ENCODE peak calls at places on chromosome 14, in eight cellular contexts. One of them, this sample, is unnamed.

GRCh38 chr14:25111061-25111601 is 61.2 kb upstream of the STXBP6 start:
- DNase-seq in endothelial cell of umbilical vein: no peak
- DNase-seq in lower leg skin: no peak
- DNase-seq in MM.1S: no peak
- DNase-seq in psoas muscle: no peak
- DNase-seq in neuronal stem cell: no peak
- DNase-seq in fibroblast of the aortic adventitia: peak
- DNase-seq in heart left ventricle: peak
- DNase-seq in this sample: no peak

GRCh38 chr14:76491172-76491930 is 115.4 kb downstream of the ESRRB start:
- DNase-seq in endothelial cell of umbilical vein: no peak
- DNase-seq in neuronal stem cell: no peak
- DNase-seq in lower leg skin: no peak
- DNase-seq in heart left ventricle: no peak
- DNase-seq in fibroblast of the aortic adventitia: no peak
- DNase-seq in psoas muscle: no peak
- DNase-seq in MM.1S: no peak
- DNase-seq in this sample: no peak

GRCh38 chr14:75499084-75499875 is 23.0 kb upstream of the BATF start:
- DNase-seq in heart left ventricle: no peak
- DNase-seq in psoas muscle: no peak
- DNase-seq in MM.1S: no peak
- DNase-seq in endothelial cell of umbilical vein: no peak
- DNase-seq in fibroblast of the aortic adventitia: no peak
- DNase-seq in neuronal stem cell: no peak
- DNase-seq in lower leg skin: peak
- DNase-seq in this sample: no peak

GRCh38 chr14:21825147-21825743 is 151.6 kb upstream of the OR4E1 start:
- DNase-seq in fibroblast of the aortic adventitia: no peak
- DNase-seq in psoas muscle: no peak
- DNase-seq in heart left ventricle: no peak
- DNase-seq in neuronal stem cell: peak
- DNase-seq in endothelial cell of umbilical vein: peak
- DNase-seq in MM.1S: peak
- DNase-seq in lower leg skin: no peak
- DNase-seq in this sample: peak

GRCh38 chr14:91059576-91060471 is 617 bp downstream of the RPS6KA5 start:
- DNase-seq in psoas muscle: peak
- DNase-seq in lower leg skin: peak
- DNase-seq in neuronal stem cell: peak
- DNase-seq in MM.1S: peak
- DNase-seq in endothelial cell of umbilical vein: peak
- DNase-seq in heart left ventricle: peak
- DNase-seq in fibroblast of the aortic adventitia: peak
- DNase-seq in this sample: peak

GRCh38 chr14:54353266-54353665 is 43.5 kb upstream of the CDKN3 start:
- DNase-seq in psoas muscle: no peak
- DNase-seq in endothelial cell of umbilical vein: no peak
- DNase-seq in lower leg skin: no peak
- DNase-seq in MM.1S: no peak
- DNase-seq in heart left ventricle: no peak
- DNase-seq in neuronal stem cell: no peak
- DNase-seq in fibroblast of the aortic adventitia: no peak
- DNase-seq in this sample: no peak

GRCh38 chr14:63542231-63542999 is 762 bp downstream of the PPP2R5E start:
- DNase-seq in MM.1S: no peak
- DNase-seq in neuronal stem cell: peak
- DNase-seq in endothelial cell of umbilical vein: peak
- DNase-seq in lower leg skin: peak
- DNase-seq in psoas muscle: no peak
- DNase-seq in fibroblast of the aortic adventitia: no peak
- DNase-seq in heart left ventricle: peak
- DNase-seq in this sample: peak

GRCh38 chr14:102183922-102184677 is 44.4 kb downstream of the WDR20 start:
- DNase-seq in endothelial cell of umbilical vein: no peak
- DNase-seq in heart left ventricle: no peak
- DNase-seq in fibroblast of the aortic adventitia: no peak
- DNase-seq in lower leg skin: no peak
- DNase-seq in psoas muscle: no peak
- DNase-seq in neuronal stem cell: no peak
- DNase-seq in MM.1S: no peak
- DNase-seq in this sample: no peak

GRCh38 chr14:28785096-28785952 is 18.7 kb downstream of the FOXG1 start:
- DNase-seq in endothelial cell of umbilical vein: no peak
- DNase-seq in MM.1S: no peak
- DNase-seq in neuronal stem cell: no peak
- DNase-seq in heart left ventricle: no peak
- DNase-seq in lower leg skin: no peak
- DNase-seq in psoas muscle: no peak
- DNase-seq in fibroblast of the aortic adventitia: no peak
- DNase-seq in this sample: no peak
- H3K4me3 ChIP-seq in endothelial cell of umbilical vein: no peak
- H3K4me3 ChIP-seq in MM.1S: no peak
- H3K4me3 ChIP-seq in neuronal stem cell: peak
- H3K4me3 ChIP-seq in heart left ventricle: no peak
- H3K4me3 ChIP-seq in lower leg skin: no peak
- H3K4me3 ChIP-seq in psoas muscle: peak
- H3K4me3 ChIP-seq in fibroblast of the aortic adventitia: peak
- H3K4me3 ChIP-seq in this sample: no peak

DNA sequence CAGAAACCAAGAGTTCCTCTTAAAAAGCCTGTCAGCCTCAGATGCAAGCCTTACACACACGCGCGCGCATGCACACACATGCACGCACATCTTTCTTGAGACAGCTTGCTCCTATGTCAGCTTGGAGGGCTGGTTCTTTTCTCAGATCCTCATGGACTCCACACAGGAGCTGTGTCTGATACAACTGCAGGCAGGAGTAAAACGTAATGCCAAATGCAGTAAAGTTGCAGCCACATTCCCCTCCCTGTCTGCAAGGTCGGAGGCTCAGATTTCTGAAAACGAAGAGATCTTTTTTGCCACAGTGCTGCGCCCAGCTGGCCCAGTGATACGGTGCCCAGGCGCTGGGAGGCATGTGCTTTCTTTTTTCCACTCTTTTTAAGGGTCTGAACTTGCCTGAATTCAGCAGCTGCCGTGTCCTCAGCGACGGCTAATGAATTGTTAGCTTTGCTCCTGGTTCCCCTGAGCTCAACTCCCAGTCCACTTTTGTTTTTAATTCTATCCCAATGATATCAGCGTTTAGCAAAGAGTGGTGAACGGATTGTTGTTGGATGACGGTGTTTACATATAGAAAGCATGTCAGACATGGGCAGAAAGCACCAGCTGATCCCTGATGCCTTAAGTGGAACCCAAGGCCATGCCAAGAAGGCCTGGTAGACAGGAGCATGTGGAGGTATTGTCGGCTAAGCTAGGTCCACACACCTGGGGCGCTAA is 72.9 kb upstream of the FOXN3 start:
- DNase-seq in lower leg skin: no peak
- DNase-seq in psoas muscle: no peak
- DNase-seq in MM.1S: no peak
- DNase-seq in fibroblast of the aortic adventitia: peak
- DNase-seq in endothelial cell of umbilical vein: no peak
- DNase-seq in heart left ventricle: no peak
- DNase-seq in neuronal stem cell: no peak
- DNase-seq in this sample: no peak
- H3K4me3 ChIP-seq in lower leg skin: no peak
- H3K4me3 ChIP-seq in psoas muscle: peak
- H3K4me3 ChIP-seq in MM.1S: no peak
- H3K4me3 ChIP-seq in fibroblast of the aortic adventitia: peak
- H3K4me3 ChIP-seq in endothelial cell of umbilical vein: no peak
- H3K4me3 ChIP-seq in heart left ventricle: no peak
- H3K4me3 ChIP-seq in neuronal stem cell: no peak
- H3K4me3 ChIP-seq in this sample: no peak

DNA sequence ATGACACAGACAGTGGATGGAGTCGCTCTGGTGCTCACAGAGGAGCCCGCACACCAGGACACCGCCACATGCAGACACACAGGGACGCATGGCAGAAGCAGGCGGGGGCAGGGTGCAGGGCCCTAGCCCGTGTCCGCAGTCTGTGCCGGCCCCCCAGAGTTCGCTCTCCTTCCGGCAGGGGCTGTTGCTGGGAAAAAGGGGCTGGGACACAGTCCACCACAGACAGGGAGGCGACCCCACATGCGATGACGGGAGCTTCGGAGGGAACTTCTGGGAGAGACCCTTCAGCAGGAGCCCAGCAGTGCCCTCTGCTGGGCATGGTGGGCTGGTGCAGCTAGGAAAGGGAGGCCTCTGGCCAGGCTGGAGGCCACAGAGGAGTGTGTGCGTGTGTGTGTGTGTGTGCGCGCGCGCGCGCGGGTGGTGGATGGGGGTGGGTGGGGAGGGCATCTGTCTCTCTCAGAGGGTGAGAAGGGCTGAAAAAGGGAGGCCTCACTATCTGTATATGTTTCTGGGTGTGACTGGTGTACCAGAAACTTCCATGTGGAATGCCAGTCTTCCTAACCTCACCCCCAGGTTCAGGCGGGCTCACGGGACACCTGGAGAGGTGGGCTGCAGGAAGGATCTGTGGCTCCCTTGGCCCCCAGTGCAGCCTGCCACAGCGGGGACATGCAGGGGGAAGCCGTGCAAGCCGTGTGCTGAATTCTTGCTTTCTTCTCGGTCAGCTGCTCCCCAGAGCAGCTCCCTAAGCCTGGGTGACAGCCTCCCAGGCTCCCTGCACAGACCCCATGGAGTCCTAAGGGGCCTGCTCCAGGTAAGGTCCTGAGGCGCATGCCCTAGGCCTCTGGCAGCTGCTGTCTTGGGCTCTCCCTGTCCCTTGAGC is 60.7 kb downstream of the PLEKHG3 start:
- DNase-seq in psoas muscle: peak
- DNase-seq in neuronal stem cell: peak
- DNase-seq in endothelial cell of umbilical vein: peak
- DNase-seq in heart left ventricle: peak
- DNase-seq in MM.1S: peak
- DNase-seq in fibroblast of the aortic adventitia: peak
- DNase-seq in lower leg skin: peak
- DNase-seq in this sample: peak
- H3K4me3 ChIP-seq in psoas muscle: peak
- H3K4me3 ChIP-seq in neuronal stem cell: peak
- H3K4me3 ChIP-seq in endothelial cell of umbilical vein: no peak
- H3K4me3 ChIP-seq in heart left ventricle: no peak
- H3K4me3 ChIP-seq in MM.1S: no peak
- H3K4me3 ChIP-seq in fibroblast of the aortic adventitia: peak
- H3K4me3 ChIP-seq in lower leg skin: no peak
- H3K4me3 ChIP-seq in this sample: no peak

DNA sequence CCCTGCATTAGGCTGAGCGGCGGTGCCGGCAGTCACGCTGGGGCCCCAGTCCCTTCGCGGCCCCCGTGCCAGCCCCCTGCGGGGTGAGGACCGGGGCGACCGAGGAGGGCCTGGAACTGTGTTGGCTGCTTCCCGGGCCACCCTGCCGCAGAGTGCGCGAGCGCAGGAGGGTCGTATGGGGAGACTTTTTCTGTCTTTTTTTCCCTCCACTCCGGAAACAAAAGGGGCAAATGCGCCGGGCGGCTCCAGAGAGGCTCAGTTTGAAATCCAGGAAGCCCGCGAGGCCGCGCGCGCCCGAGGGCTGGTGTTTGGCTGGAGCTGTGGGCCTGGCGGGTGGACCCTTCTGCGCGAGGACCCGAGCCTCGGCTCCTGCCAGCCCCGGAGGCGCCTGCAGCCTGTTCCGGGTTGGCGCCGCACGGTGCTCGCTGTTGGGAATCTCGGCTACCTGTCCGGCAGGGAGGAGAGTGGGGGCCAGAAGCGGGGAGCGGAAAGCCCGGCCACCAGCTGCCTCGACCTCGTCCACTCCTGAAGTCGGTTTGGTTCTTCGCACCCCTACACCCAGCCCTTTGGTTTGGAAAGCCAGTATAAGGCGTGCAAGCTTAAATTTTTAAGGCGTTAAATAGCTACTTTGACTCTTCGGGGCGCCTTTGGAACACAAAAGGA is 650 bp downstream of the PLEKHG3 start:
- DNase-seq in lower leg skin: peak
- DNase-seq in heart left ventricle: no peak
- DNase-seq in psoas muscle: no peak
- DNase-seq in MM.1S: no peak
- DNase-seq in fibroblast of the aortic adventitia: no peak
- DNase-seq in neuronal stem cell: no peak
- DNase-seq in endothelial cell of umbilical vein: no peak
- DNase-seq in this sample: no peak
- H3K4me3 ChIP-seq in lower leg skin: peak
- H3K4me3 ChIP-seq in heart left ventricle: peak
- H3K4me3 ChIP-seq in psoas muscle: peak
- H3K4me3 ChIP-seq in MM.1S: no peak
- H3K4me3 ChIP-seq in fibroblast of the aortic adventitia: peak
- H3K4me3 ChIP-seq in neuronal stem cell: peak
- H3K4me3 ChIP-seq in endothelial cell of umbilical vein: peak
- H3K4me3 ChIP-seq in this sample: peak

GRCh38 chr14:69133206-69134125 is 19.5 kb downstream of the DCAF5 start:
- DNase-seq in endothelial cell of umbilical vein: peak
- DNase-seq in MM.1S: no peak
- DNase-seq in fibroblast of the aortic adventitia: peak
- DNase-seq in heart left ventricle: no peak
- DNase-seq in neuronal stem cell: no peak
- DNase-seq in lower leg skin: no peak
- DNase-seq in psoas muscle: no peak
- DNase-seq in this sample: no peak
- H3K4me3 ChIP-seq in endothelial cell of umbilical vein: no peak
- H3K4me3 ChIP-seq in MM.1S: no peak
- H3K4me3 ChIP-seq in fibroblast of the aortic adventitia: peak
- H3K4me3 ChIP-seq in heart left ventricle: no peak
- H3K4me3 ChIP-seq in neuronal stem cell: no peak
- H3K4me3 ChIP-seq in lower leg skin: no peak
- H3K4me3 ChIP-seq in psoas muscle: no peak
- H3K4me3 ChIP-seq in this sample: no peak

GRCh38 chr14:97221572-97221971 is 424.4 kb downstream of the VRK1 start:
- DNase-seq in neuronal stem cell: no peak
- DNase-seq in MM.1S: no peak
- DNase-seq in fibroblast of the aortic adventitia: no peak
- DNase-seq in psoas muscle: no peak
- DNase-seq in heart left ventricle: no peak
- DNase-seq in lower leg skin: no peak
- DNase-seq in endothelial cell of umbilical vein: no peak
- DNase-seq in this sample: no peak

GRCh38 chr14:97218336-97218712 is 421.1 kb downstream of the VRK1 start:
- DNase-seq in endothelial cell of umbilical vein: no peak
- DNase-seq in fibroblast of the aortic adventitia: no peak
- DNase-seq in neuronal stem cell: no peak
- DNase-seq in psoas muscle: no peak
- DNase-seq in lower leg skin: no peak
- DNase-seq in heart left ventricle: no peak
- DNase-seq in MM.1S: no peak
- DNase-seq in this sample: no peak

GRCh38 chr14:97219356-97220017 is 422.3 kb downstream of the VRK1 start:
- DNase-seq in MM.1S: no peak
- DNase-seq in psoas muscle: no peak
- DNase-seq in heart left ventricle: no peak
- DNase-seq in endothelial cell of umbilical vein: no peak
- DNase-seq in lower leg skin: no peak
- DNase-seq in fibroblast of the aortic adventitia: no peak
- DNase-seq in neuronal stem cell: no peak
- DNase-seq in this sample: peak

GRCh38 chr14:97217094-97217885 is 420.1 kb downstream of the VRK1 start:
- DNase-seq in MM.1S: no peak
- DNase-seq in fibroblast of the aortic adventitia: no peak
- DNase-seq in heart left ventricle: no peak
- DNase-seq in psoas muscle: no peak
- DNase-seq in endothelial cell of umbilical vein: no peak
- DNase-seq in lower leg skin: no peak
- DNase-seq in neuronal stem cell: no peak
- DNase-seq in this sample: no peak

GRCh38 chr14:97218713-97219355 is 421.7 kb downstream of the VRK1 start:
- DNase-seq in fibroblast of the aortic adventitia: no peak
- DNase-seq in psoas muscle: no peak
- DNase-seq in heart left ventricle: no peak
- DNase-seq in lower leg skin: no peak
- DNase-seq in endothelial cell of umbilical vein: no peak
- DNase-seq in neuronal stem cell: peak
- DNase-seq in MM.1S: no peak
- DNase-seq in this sample: no peak
- H3K4me3 ChIP-seq in fibroblast of the aortic adventitia: no peak
- H3K4me3 ChIP-seq in psoas muscle: peak
- H3K4me3 ChIP-seq in heart left ventricle: peak
- H3K4me3 ChIP-seq in lower leg skin: peak
- H3K4me3 ChIP-seq in endothelial cell of umbilical vein: no peak
- H3K4me3 ChIP-seq in neuronal stem cell: no peak
- H3K4me3 ChIP-seq in MM.1S: no peak
- H3K4me3 ChIP-seq in this sample: peak